ENCODE peak calls at places on chromosomes 5 and 9, in four cellular contexts. S is adrenal gland, Y is K562, V is tibial nerve. I is an unnamed sample.

GRCh38 chr9:137106662-137107292 is 7.8 kb downstream of the DPP7 start:
- DNase-seq in S (no peak), Y (no peak), V (no peak), I (no peak)

GRCh38 chr5:154059039-154059430 is 20.3 kb downstream of the MFAP3 start:
- DNase-seq in S (no peak), Y (no peak), V (no peak), I (no peak)

GRCh38 chr5:114419941-114420340 is 58.1 kb downstream of the KCNN2 start:
- DNase-seq in S (no peak), Y (no peak), V (no peak), I (no peak)

GRCh38 chr5:32522429-32523143 is 62.8 kb upstream of the SUB1 start:
- DNase-seq in S (peak; percentile 48), Y (no peak), V (peak; percentile 20), I (peak; percentile 28)

GRCh38 chr5:138790684-138791083 is 37.5 kb downstream of the CTNNA1 start:
- DNase-seq in S (peak; percentile 21), Y (no peak), V (no peak), I (no peak)

GRCh38 chr5:72611111-72611724 is 104.0 kb upstream of the ZNF366 start:
- DNase-seq in S (peak; percentile 77), Y (peak; percentile 69), V (peak; percentile 48), I (peak; percentile 69)

GRCh38 chr5:123670981-123671557 is 159.1 kb downstream of the CSNK1G3 start:
- DNase-seq in S (peak; percentile 19), Y (peak; percentile 33), V (peak; percentile 48), I (peak; percentile 28)

GRCh38 chr9:113997610-113998009 is 80.5 kb downstream of the AMBP start:
- DNase-seq in S (no peak), Y (no peak), V (no peak), I (no peak)

GRCh38 chr5:28914302-28914701 is 1875.9 kb upstream of the CDH9 start:
- DNase-seq in S (no peak), Y (no peak), V (no peak), I (no peak)

GRCh38 chr5:3352711-3353110 is 242.9 kb upstream of the IRX1 start:
- DNase-seq in S (no peak), Y (no peak), V (no peak), I (no peak)

GRCh38 chr9:70921126-70921525 is 200.3 kb downstream of the TRPM3 start:
- DNase-seq in S (no peak), Y (no peak), V (no peak), I (no peak)

GRCh38 chr9:134171316-134172197 is 7.2 kb upstream of the RNU6ATAC start:
- DNase-seq in S (peak; percentile 54), Y (no peak), V (peak; percentile 55), I (no peak)

GRCh38 chr5:112283943-112284342 is 135.1 kb downstream of the EPB41L4A start:
- DNase-seq in S (no peak), Y (no peak), V (no peak), I (no peak)

GRCh38 chr9:89395931-89396710 is 77.8 kb downstream of the SECISBP2 start:
- DNase-seq in S (no peak), Y (no peak), V (no peak), I (no peak)

GRCh38 chr5:112381521-112381920 is 37.6 kb downstream of the EPB41L4A start:
- DNase-seq in S (peak; percentile 34), Y (no peak), V (no peak), I (no peak)

DNA sequence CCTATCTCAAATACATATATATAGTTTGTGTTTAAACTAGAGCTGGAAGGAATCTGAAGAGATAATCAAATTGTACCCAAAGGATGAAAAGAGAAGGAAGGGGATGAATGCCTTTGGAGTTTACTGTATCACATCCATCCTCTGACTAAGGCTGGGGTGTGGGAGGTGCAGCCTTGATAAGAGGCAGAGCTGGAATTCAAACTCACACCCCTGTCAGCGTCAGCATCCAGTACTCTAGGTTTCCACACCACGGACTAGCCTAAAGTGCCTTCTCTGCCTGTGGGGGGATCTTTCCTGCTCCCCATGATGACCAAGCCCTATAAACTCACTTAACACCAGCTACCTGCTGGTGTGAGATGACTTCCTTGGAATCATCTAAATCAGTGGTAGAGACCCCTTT is 48.1 kb downstream of the EPB41L4B start:
- DNase-seq in S (no peak), Y (no peak), V (no peak), I (no peak)
- H3K4me1 ChIP-seq in S (no peaks in the 10 kb centered on the region), Y (no peaks in the 10 kb centered on the region), V (peaks cover 5% of the 10 kb centered on the region), I (peaks cover 29% of the 10 kb centered on the region)

GRCh38 chr5:42799241-42799608 is 12.5 kb downstream of the SELENOP start:
- DNase-seq in S (no peak), Y (no peak), V (no peak), I (no peak)

GRCh38 chr5:42798284-42799240 is 13.1 kb downstream of the SELENOP start:
- DNase-seq in S (no peak), Y (no peak), V (no peak), I (no peak)

GRCh38 chr5:42801516-42802166 is 10.1 kb downstream of the SELENOP start:
- DNase-seq in S (no peak), Y (no peak), V (no peak), I (no peak)

GRCh38 chr5:42800748-42801330 is 10.9 kb downstream of the SELENOP start:
- DNase-seq in S (no peak), Y (no peak), V (no peak), I (no peak)

DNA sequence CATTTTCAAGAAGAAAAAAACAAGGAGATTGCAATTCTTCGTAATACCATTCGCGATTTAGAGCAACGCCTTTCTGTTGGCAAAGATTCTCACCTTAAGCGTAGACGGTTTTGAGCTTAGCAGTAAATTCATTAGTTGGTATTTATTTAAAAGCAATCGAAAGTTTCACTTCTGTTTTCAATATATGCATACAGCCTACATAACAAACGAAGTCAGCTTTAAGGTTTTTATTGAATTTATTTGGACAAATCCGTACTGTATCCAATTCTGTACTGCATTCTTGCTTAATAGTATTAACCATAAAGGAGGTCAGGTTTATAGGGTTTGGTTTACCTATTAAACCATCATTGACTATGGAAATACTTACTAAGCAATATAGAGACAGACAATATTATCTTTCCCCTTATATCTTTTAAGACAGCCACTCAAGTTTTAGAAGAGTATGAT is 12.0 kb downstream of the SELENOP start:
- DNase-seq in S (no peak), Y (no peak), V (no peak), I (no peak)
- TF ChIP-seq POLR2A in S (no peak), Y (no peak), V (no peak), I (no peak)

GRCh38 chr5:180808461-180809000 is 5.9 kb upstream of the MGAT1 start:
- DNase-seq in S (peak; percentile 15), Y (peak; percentile 48), V (no peak), I (no peak)
- H3K4me1 ChIP-seq in S (peaks cover 31% of the 10 kb centered on the region), Y (peaks cover 64% of the 10 kb centered on the region), V (peaks cover 46% of the 10 kb centered on the region), I (peaks cover 50% of the 10 kb centered on the region)

GRCh38 chr9:108584860-108585259 is 270.9 kb downstream of the ACTL7B start:
- DNase-seq in S (no peak), Y (no peak), V (no peak), I (no peak)
- TF ChIP-seq POLR2A in S (no peak), Y (no peak), V (no peak), I (no peak)

GRCh38 chr9:69252436-69252835 is 72.6 kb upstream of the ENTREP1 start:
- DNase-seq in S (no peak), Y (no peak), V (no peak), I (no peak)

GRCh38 chr9:69250681-69251080 is 74.3 kb upstream of the ENTREP1 start:
- DNase-seq in S (no peak), Y (no peak), V (no peak), I (no peak)

GRCh38 chr9:69246629-69247028 is 72.6 kb downstream of the TJP2 start:
- DNase-seq in S (no peak), Y (no peak), V (no peak), I (no peak)

GRCh38 chr9:69248005-69248404 is 73.9 kb downstream of the TJP2 start:
- DNase-seq in S (no peak), Y (no peak), V (no peak), I (no peak)

GRCh38 chr9:69249337-69249736 is 75.3 kb downstream of the TJP2 start:
- DNase-seq in S (no peak), Y (no peak), V (no peak), I (no peak)
- H3K4me1 ChIP-seq in S (no peaks in the 10 kb centered on the region), Y (no peaks in the 10 kb centered on the region), V (no peaks in the 10 kb centered on the region), I (peaks cover 18% of the 10 kb centered on the region)